ENCODE peak calls at places on chromosomes 7 and 10, in seven cellular contexts. U is lung, E is uterus, Z is A549, L is aorta, R is right atrium auricular region, T is right cardiac atrium. C is an unnamed sample. For H3K4me1, the result is how much of the 10 kb centered on the place peaks cover.

GRCh38 chr10:60521974-60522405 is 132.3 kb upstream of the ANK3 start:
- DNase-seq in U (no peak), E (no peak), Z (no peak), L (no peak), R (no peak), T (no peak), C (no peak)

GRCh38 chr10:69397972-69398371 is 18.7 kb downstream of the TACR2 start:
- DNase-seq in U (no peak), E (no peak), Z (no peak), L (no peak), R (no peak), T (no peak), C (no peak)

GRCh38 chr7:1677206-1678069 is 7.4 kb downstream of the ELFN1 start:
- DNase-seq in U (no peak), E (no peak), Z (no peak), L (peak), R (no peak), T (no peak), C (no peak)

GRCh38 chr10:100968037-100968736 is 1.1 kb upstream of the SEMA4G start:
- DNase-seq in U (no peak), E (no peak), Z (no peak), L (no peak), R (no peak), T (no peak), C (no peak)

GRCh38 chr10:59991117-59991516 is 84.8 kb upstream of the CCDC6 start:
- DNase-seq in U (no peak), E (no peak), Z (no peak), L (no peak), R (no peak), T (no peak), C (no peak)

GRCh38 chr10:122419890-122420623 is 34.4 kb upstream of the ARMS2 start:
- DNase-seq in U (no peak), E (no peak), Z (no peak), L (no peak), R (no peak), T (peak), C (no peak)

GRCh38 chr10:132222726-132223125 is 36.0 kb downstream of the DPYSL4 start:
- DNase-seq in U (no peak), E (no peak), Z (no peak), L (no peak), R (no peak), T (no peak), C (no peak)

GRCh38 chr7:43674559-43675436 is 54.5 kb downstream of the COA1 start:
- DNase-seq in U (no peak), E (no peak), Z (peak), L (no peak), R (no peak), T (no peak), C (no peak)

GRCh38 chr7:47601119-47601880 is 19.4 kb upstream of the TNS3 start:
- DNase-seq in U (no peak), E (no peak), Z (no peak), L (no peak), R (no peak), T (no peak), C (no peak)

GRCh38 chr10:62708569-62708968 is 96.0 kb upstream of the ADO start:
- DNase-seq in U (no peak), E (no peak), Z (no peak), L (no peak), R (no peak), T (no peak), C (no peak)

GRCh38 chr7:136964347-136964746 is 95.9 kb downstream of the CHRM2 start:
- DNase-seq in U (no peak), E (no peak), Z (no peak), L (no peak), R (no peak), T (no peak), C (no peak)

GRCh38 chr10:101839421-101840063 is 4.1 kb downstream of the KCNIP2 start:
- DNase-seq in U (peak), E (no peak), Z (no peak), L (no peak), R (no peak), T (peak), C (peak)

GRCh38 chr7:84455788-84456187 is 261.2 kb upstream of the SEMA3A start:
- DNase-seq in U (no peak), E (no peak), Z (no peak), L (no peak), R (no peak), T (no peak), C (no peak)

GRCh38 chr7:128405345-128406146 is 4.2 kb downstream of the IMPDH1 start:
- DNase-seq in U (peak), E (no peak), Z (no peak), L (peak), R (no peak), T (peak), C (peak)

GRCh38 chr7:1360521-1360971 is 98.7 kb downstream of the MICALL2 start:
- DNase-seq in U (no peak), E (no peak), Z (no peak), L (peak), R (no peak), T (no peak), C (no peak)

GRCh38 chr10:23439920-23440875 is 1.3 kb downstream of the OTUD1 start:
- DNase-seq in U (no peak), E (peak), Z (peak), L (peak), R (no peak), T (peak), C (peak)

GRCh38 chr10:23877791-23878190 is 331.1 kb upstream of the KIAA1217 start:
- DNase-seq in U (no peak), E (no peak), Z (no peak), L (no peak), R (no peak), T (no peak), C (no peak)

GRCh38 chr10:71762324-71762723 is 11.0 kb downstream of the VSIR start:
- DNase-seq in U (no peak), E (no peak), Z (no peak), L (no peak), R (no peak), T (no peak), C (no peak)

GRCh38 chr10:93496322-93497041 is at the start of gene CEP55:
- DNase-seq in U (peak), E (peak), Z (peak), L (peak), R (peak), T (peak), C (peak)

GRCh38 chr7:21128418-21128817 is 299.5 kb upstream of the SP4 start:
- DNase-seq in U (no peak), E (no peak), Z (no peak), L (no peak), R (no peak), T (no peak), C (no peak)

GRCh38 chr10:11245095-11245479 is 227.4 kb downstream of the CELF2 start:
- DNase-seq in U (no peak), E (no peak), Z (no peak), L (no peak), R (no peak), T (no peak), C (no peak)

GRCh38 chr7:92699560-92699959 is 109.4 kb upstream of the FAM133B start:
- DNase-seq in U (no peak), E (no peak), Z (no peak), L (no peak), R (no peak), T (no peak), C (no peak)

GRCh38 chr10:34049469-34049868 is 715.0 kb upstream of the NRP1 start:
- DNase-seq in U (no peak), E (no peak), Z (no peak), L (no peak), R (peak), T (no peak), C (no peak)

GRCh38 chr7:33392143-33392542 is 262.8 kb downstream of the BBS9 start:
- DNase-seq in U (no peak), E (no peak), Z (no peak), L (no peak), R (no peak), T (no peak), C (no peak)

GRCh38 chr7:140416560-140416959 is 12.7 kb downstream of the RAB19 start:
- DNase-seq in U (no peak), E (no peak), Z (no peak), L (no peak), R (no peak), T (no peak), C (no peak)

GRCh38 chr10:27794157-27794556 is 48.5 kb upstream of the MKX start:
- DNase-seq in U (no peak), E (no peak), Z (no peak), L (no peak), R (no peak), T (no peak), C (no peak)

GRCh38 chr10:97169911-97170693 is 15.7 kb downstream of the SLIT1 start:
- DNase-seq in U (peak), E (no peak), Z (peak), L (no peak), R (no peak), T (no peak), C (peak)

GRCh38 chr10:123548779-123549178 is 117.4 kb upstream of the GPR26 start:
- DNase-seq in U (peak), E (no peak), Z (no peak), L (no peak), R (no peak), T (no peak), C (no peak)

GRCh38 chr7:24349339-24349738 is 65.3 kb downstream of the NPY start:
- DNase-seq in U (no peak), E (no peak), Z (no peak), L (no peak), R (no peak), T (no peak), C (no peak)

GRCh38 chr7:73718438-73718881 is 1.0 kb downstream of the STX1A start:
- DNase-seq in U (no peak), E (no peak), Z (no peak), L (no peak), R (no peak), T (no peak), C (no peak)

GRCh38 chr10:6086375-6087233 is 2.2 kb upstream of the RBM17 start:
- DNase-seq in U (peak), E (peak), Z (peak), L (peak), R (peak), T (peak), C (peak)
- H3K4me3 ChIP-seq in U (no peak), E (no peak), Z (no peak), L (no peak), R (no peak), T (no peak), C (peak)

GRCh38 chr7:30564243-30564892 is 30.3 kb upstream of the GARS1 start:
- DNase-seq in U (peak), E (peak), Z (peak), L (peak), R (peak), T (peak), C (peak)
- H3K4me1 ChIP-seq in U (under half), E (under half), Z (under half), L (under half), R (under half), T (under half), C (under half)

GRCh38 chr10:95504187-95504800 is 56.9 kb downstream of the SORBS1 start:
- DNase-seq in U (no peak), E (no peak), Z (no peak), L (no peak), R (no peak), T (no peak), C (no peak)

GRCh38 chr10:95505084-95505610 is 56.0 kb downstream of the SORBS1 start:
- DNase-seq in U (no peak), E (no peak), Z (no peak), L (no peak), R (no peak), T (no peak), C (no peak)

GRCh38 chr10:95503526-95503925 is 57.6 kb downstream of the SORBS1 start:
- DNase-seq in U (no peak), E (no peak), Z (no peak), L (no peak), R (no peak), T (no peak), C (no peak)

GRCh38 chr10:95506056-95506737 is 55.0 kb downstream of the SORBS1 start:
- DNase-seq in U (no peak), E (no peak), Z (no peak), L (no peak), R (no peak), T (no peak), C (no peak)

DNA sequence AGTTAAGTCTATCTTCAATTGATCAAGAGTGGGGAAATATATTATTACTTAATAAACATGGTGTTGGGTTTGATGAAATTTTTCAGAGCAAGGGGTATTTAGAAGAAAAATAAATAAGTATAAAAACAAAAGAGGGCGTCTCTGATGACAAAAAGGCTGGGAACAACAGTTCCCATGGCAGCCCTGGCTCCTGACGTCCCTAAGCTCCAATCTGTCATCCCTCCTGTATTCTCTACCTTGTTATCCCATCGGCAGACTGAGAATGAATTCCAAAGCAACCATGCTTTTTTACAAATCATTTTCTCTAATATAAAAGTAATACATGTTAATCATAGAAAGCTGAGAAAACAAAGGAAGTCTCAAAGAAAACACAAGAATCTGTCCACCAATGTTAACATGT is 55.5 kb downstream of the SORBS1 start:
- DNase-seq in U (no peak), E (no peak), Z (no peak), L (no peak), R (no peak), T (no peak), C (no peak)
- H3K4me3 ChIP-seq in U (no peak), E (no peak), Z (no peak), L (no peak), R (no peak), T (no peak), C (no peak)

DNA sequence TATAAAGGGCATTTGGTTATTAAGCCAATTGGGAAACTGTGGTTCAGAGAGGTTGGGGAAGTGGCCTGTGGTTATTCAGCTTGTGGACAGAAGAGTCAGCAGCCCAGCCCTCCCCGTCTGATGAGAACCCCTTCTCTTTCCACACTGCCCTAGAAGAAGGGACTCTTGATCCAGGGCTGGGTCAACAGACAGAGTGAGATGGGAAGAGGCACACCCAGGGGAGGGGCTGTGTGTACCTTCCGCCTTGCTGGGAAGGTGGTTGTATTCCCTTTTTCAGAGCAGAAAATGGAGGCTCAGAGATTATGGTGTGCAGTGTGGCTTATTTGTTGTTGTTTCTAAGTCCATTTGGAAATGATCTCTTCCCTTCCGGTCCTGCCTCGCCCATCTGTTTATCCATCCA is 103.4 kb downstream of the GRK5 start:
- DNase-seq in U (no peak), E (no peak), Z (no peak), L (no peak), R (no peak), T (no peak), C (no peak)
- H3K4me1 ChIP-seq in U (under half), E (under half), Z (half or more), L (under half), R (half or more), T (under half), C (half or more)

GRCh38 chr7:15687645-15688025 is 1.2 kb upstream of the MEOX2 start:
- DNase-seq in U (no peak), E (peak), Z (no peak), L (no peak), R (no peak), T (peak), C (peak)

GRCh38 chr7:15686957-15687644 is 618 bp upstream of the MEOX2 start:
- DNase-seq in U (no peak), E (no peak), Z (no peak), L (no peak), R (no peak), T (no peak), C (peak)

GRCh38 chr7:15685358-15686181 is 913 bp downstream of the MEOX2 start:
- DNase-seq in U (no peak), E (peak), Z (no peak), L (peak), R (peak), T (peak), C (peak)

GRCh38 chr7:15684834-15685233 is 1.6 kb downstream of the MEOX2 start:
- DNase-seq in U (no peak), E (peak), Z (no peak), L (no peak), R (no peak), T (peak), C (peak)

GRCh38 chr7:15686209-15686956 is at the start of gene MEOX2:
- DNase-seq in U (peak), E (peak), Z (peak), L (peak), R (peak), T (peak), C (peak)
- H3K4me3 ChIP-seq in U (peak), E (peak), Z (peak), L (peak), R (peak), T (peak), C (peak)

C was measured in left ventricle myocardium inferior.